ENCODE peak calls at places on chromosomes 11 and 22, in six cellular contexts. L is OCI-LY7, S is kidney, V is prostate gland, H is heart right ventricle, M is fibroblast of lung. B is an unnamed sample.

GRCh38 chr11:45500457-45500856 is 165.0 kb downstream of the CHST1 start:
- DNase-seq in S (no peak), M (no peak), V (no peak), L (no peak), H (no peak), B (peak; percentile 42)

GRCh38 chr22:46614070-46614931 is 5.9 kb upstream of the GRAMD4 start:
- DNase-seq in L (peak; percentile 91), H (no peak), S (no peak), V (no peak), M (no peak), B (no peak)

GRCh38 chr11:77993902-77994301 is 566 bp downstream of the INTS4 start:
- DNase-seq in S (no peak), H (no peak), V (no peak), M (no peak), L (peak; percentile 13), B (no peak)

GRCh38 chr11:107043242-107043991 is 25.1 kb upstream of the GUCY1A2 start:
- DNase-seq in V (no peak), M (peak; percentile 94), L (no peak), S (no peak), H (no peak), B (peak; percentile 95)

GRCh38 chr11:58222730-58223129 is 6.0 kb downstream of the OR10Q1 start:
- DNase-seq in H (no peak), M (no peak), S (no peak), L (no peak), V (no peak), B (no peak)

GRCh38 chr11:77107950-77108349 is 5.3 kb downstream of the OMP start:
- DNase-seq in L (no peak), H (no peak), S (peak; percentile 92), M (peak; percentile 91), V (no peak), B (peak; percentile 92)

GRCh38 chr11:118406599-118407166 is 5.3 kb downstream of the ATP5MG start:
- DNase-seq in H (peak; percentile 18), V (no peak), S (no peak), M (peak; percentile 6), L (no peak), B (peak; percentile 26)

GRCh38 chr11:92870241-92870826 is 99.1 kb upstream of the MTNR1B start:
- DNase-seq in H (no peak), M (no peak), L (no peak), S (no peak), V (no peak), B (peak; percentile 20)

GRCh38 chr22:38760477-38761201 is 4.8 kb upstream of the SUN2 start:
- DNase-seq in H (no peak), M (peak; percentile 32), V (no peak), S (no peak), L (peak; percentile 21), B (peak; percentile 50)

GRCh38 chr11:95501761-95502266 is 270.8 kb upstream of the SESN3 start:
- DNase-seq in M (no peak), H (no peak), V (no peak), S (no peak), L (no peak), B (no peak)

GRCh38 chr11:14454861-14455632 is 44.6 kb downstream of the COPB1 start:
- DNase-seq in M (peak; percentile 63), V (no peak), L (peak; percentile 39), H (no peak), S (no peak), B (peak; percentile 24)

GRCh38 chr11:117462848-117463247 is 135.2 kb downstream of the CEP164 start:
- DNase-seq in H (no peak), L (no peak), M (no peak), V (no peak), S (no peak), B (no peak)

GRCh38 chr11:114607753-114608459 is 12.3 kb upstream of the NXPE4 start:
- DNase-seq in V (no peak), S (no peak), L (no peak), M (no peak), H (no peak), B (no peak)

GRCh38 chr11:7575841-7576451 is 62.1 kb downstream of the PPFIBP2 start:
- DNase-seq in S (peak; percentile 75), M (no peak), H (no peak), V (peak; percentile 62), L (no peak), B (no peak)

GRCh38 chr11:88480217-88480616 is 142.7 kb upstream of the CTSC start:
- DNase-seq in M (peak; percentile 75), V (no peak), H (no peak), S (no peak), L (no peak), B (no peak)

GRCh38 chr11:34266987-34267386 is 90.8 kb downstream of the ABTB2 start:
- DNase-seq in V (no peak), H (no peak), S (no peak), M (no peak), L (no peak), B (no peak)

GRCh38 chr11:46012185-46012584 is 89.7 kb downstream of the LARGE2 start:
- DNase-seq in L (no peak), H (no peak), M (no peak), V (no peak), S (no peak), B (no peak)

GRCh38 chr11:66919938-66920337 is 38.2 kb downstream of the PC start:
- DNase-seq in M (no peak), L (no peak), H (no peak), V (no peak), S (no peak), B (no peak)

GRCh38 chr11:132300283-132300682 is 929.9 kb downstream of the NTM start:
- DNase-seq in H (no peak), V (no peak), S (no peak), L (no peak), M (no peak), B (peak; percentile 16)

GRCh38 chr11:57150454-57150917 is 31.3 kb upstream of the LRRC55 start:
- DNase-seq in S (no peak), L (no peak), M (peak; percentile 13), H (no peak), V (no peak), B (peak; percentile 51)

GRCh38 chr11:75147875-75148263 is 3.0 kb upstream of the SLCO2B1 start:
- DNase-seq in S (no peak), L (no peak), M (no peak), V (no peak), H (peak; percentile 50), B (no peak)

GRCh38 chr11:134289789-134290188 is 13.6 kb downstream of the GLB1L3 start:
- DNase-seq in L (no peak), M (no peak), H (no peak), S (no peak), V (no peak), B (no peak)

GRCh38 chr11:69053546-69054396 is 5.0 kb downstream of the TPCN2 start:
- DNase-seq in M (no peak), S (peak; percentile 64), H (no peak), L (peak; percentile 33), V (no peak), B (no peak)

GRCh38 chr11:77371646-77372045 is 70.2 kb upstream of the GDPD4 start:
- DNase-seq in H (no peak), L (no peak), S (no peak), V (no peak), M (no peak), B (no peak)

GRCh38 chr22:32206774-32207758 is 2.2 kb upstream of the RFPL2 start:
- DNase-seq in V (peak; percentile 60), M (no peak), L (peak; percentile 42), S (no peak), H (no peak), B (peak; percentile 25)

GRCh38 chr11:396948-397548 is 3.0 kb downstream of the PKP3 start:
- DNase-seq in M (peak; percentile 58), L (no peak), V (no peak), S (peak; percentile 90), H (peak; percentile 62), B (peak; percentile 78)

GRCh38 chr11:61713464-61713863 is 33.3 kb downstream of the DAGLA start:
- DNase-seq in H (no peak), M (no peak), V (no peak), S (no peak), L (no peak), B (no peak)
- H3K36me3 ChIP-seq in H (no peaks in the 10 kb centered on the region), M (no peaks in the 10 kb centered on the region), V (no peaks in the 10 kb centered on the region), S (no peaks in the 10 kb centered on the region), L (no peaks in the 10 kb centered on the region), B (no peaks in the 10 kb centered on the region)

DNA sequence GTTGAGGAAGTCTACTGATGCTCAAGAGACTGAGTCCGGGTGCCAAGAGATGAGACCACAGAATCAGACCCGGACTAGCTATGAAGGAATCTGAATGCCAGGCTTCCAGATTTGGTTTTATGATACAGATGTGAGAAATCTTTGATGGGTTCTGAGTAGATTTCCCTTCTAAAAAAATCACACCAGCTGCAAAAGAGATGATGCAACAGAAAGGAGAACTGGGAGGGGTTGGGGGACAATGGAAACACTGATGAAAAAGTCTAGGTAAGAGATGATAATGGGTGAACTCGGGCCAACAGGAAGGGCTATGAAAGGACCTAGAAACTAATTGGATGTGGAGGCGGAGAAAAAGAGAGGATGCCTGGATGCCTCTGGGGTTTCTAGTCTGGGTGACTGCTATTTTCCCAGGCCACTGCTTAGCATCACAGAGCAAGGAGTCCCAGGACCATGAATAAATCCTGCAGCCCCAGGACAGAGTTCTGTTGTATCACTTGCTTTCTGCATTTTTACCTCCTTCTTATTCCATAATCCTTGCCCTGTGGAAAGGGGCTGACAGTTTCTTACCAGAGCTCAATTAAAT is 115.4 kb upstream of the SEZ6L start:
- DNase-seq in L (no peak), M (no peak), S (no peak), H (no peak), V (no peak), B (no peak)
- H3K4me1 ChIP-seq in L (no peaks in the 10 kb centered on the region), M (no peaks in the 10 kb centered on the region), S (no peaks in the 10 kb centered on the region), H (no peaks in the 10 kb centered on the region), V (no peaks in the 10 kb centered on the region), B (no peaks in the 10 kb centered on the region)

GRCh38 chr22:17865183-17866055 is 91.2 kb upstream of the BID start:
- DNase-seq in L (no peak), M (no peak), H (no peak), S (no peak), V (no peak), B (no peak)
- H3K36me3 ChIP-seq in L (peaks cover 98% of the 10 kb centered on the region), M (peaks cover 9% of the 10 kb centered on the region), H (peaks cover 4% of the 10 kb centered on the region), S (peaks cover 18% of the 10 kb centered on the region), V (peaks cover 10% of the 10 kb centered on the region), B (peaks cover 38% of the 10 kb centered on the region)

GRCh38 chr22:42649261-42650056 is at the start of gene CYB5R3:
- DNase-seq in H (peak; percentile 88), L (peak; percentile 76), M (peak; percentile 80), V (peak; percentile 78), S (peak; percentile 94), B (peak; percentile 92)

GRCh38 chr22:42648368-42649260 is 578 bp downstream of the CYB5R3 start:
- DNase-seq in S (peak; percentile 87), H (peak; percentile 61), M (peak; percentile 38), L (peak; percentile 52), V (peak; percentile 46), B (no peak)

GRCh38 chr22:42645938-42646568 is 3.1 kb downstream of the CYB5R3 start:
- DNase-seq in S (no peak), V (peak; percentile 57), L (no peak), H (no peak), M (no peak), B (no peak)

GRCh38 chr22:42646569-42647525 is 2.3 kb downstream of the CYB5R3 start:
- DNase-seq in M (no peak), H (peak; percentile 84), L (no peak), V (peak; percentile 88), S (peak; percentile 89), B (peak; percentile 49)

DNA sequence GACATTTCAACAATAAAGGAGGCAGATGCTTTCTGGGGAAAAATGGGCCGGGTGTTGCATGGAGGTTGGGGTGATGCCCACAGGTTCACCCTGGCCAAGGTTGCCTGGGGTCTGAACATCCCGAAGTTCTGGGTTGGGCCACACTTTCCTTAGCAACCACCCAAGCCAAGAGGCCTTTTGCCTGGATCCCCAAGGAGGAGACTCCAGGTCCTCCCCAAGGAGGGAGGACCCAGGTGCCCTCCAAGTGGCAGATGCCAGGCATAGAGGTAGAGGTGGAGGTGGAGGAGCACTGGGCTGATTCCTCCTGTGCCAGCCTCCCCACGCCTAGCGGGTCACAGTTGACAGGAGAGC is 1.2 kb downstream of the CYB5R3 start:
- DNase-seq in V (no peak), S (no peak), M (no peak), L (no peak), H (no peak), B (no peak)
- H3K4me1 ChIP-seq in V (peaks cover 45% of the 10 kb centered on the region), S (peaks cover 50% of the 10 kb centered on the region), M (peaks cover 32% of the 10 kb centered on the region), L (peaks cover 33% of the 10 kb centered on the region), H (peaks cover 55% of the 10 kb centered on the region), B (peaks cover 50% of the 10 kb centered on the region)